ENCODE peak calls at places on chromosome 13, in seven cellular contexts. One of them, this sample, is unnamed. For H3K4me1, the result is how much of the 10 kb centered on the place peaks cover.

GRCh38 chr13:67258482-67258881 is 28.3 kb upstream of the PCDH9 start:
- DNase-seq in breast epithelium: no peak
- DNase-seq in HCT116: no peak
- DNase-seq in transverse colon: no peak
- DNase-seq in stomach: no peak
- DNase-seq in esophagus muscularis mucosa: no peak
- DNase-seq in spleen: no peak
- DNase-seq in this sample: no peak

GRCh38 chr13:30077338-30077737 is 226.9 kb upstream of the UBL3 start:
- DNase-seq in breast epithelium: no peak
- DNase-seq in HCT116: no peak
- DNase-seq in transverse colon: no peak
- DNase-seq in stomach: no peak
- DNase-seq in esophagus muscularis mucosa: no peak
- DNase-seq in spleen: no peak
- DNase-seq in this sample: no peak

GRCh38 chr13:109211616-109212015 is 574.8 kb downstream of the IRS2 start:
- DNase-seq in breast epithelium: peak
- DNase-seq in HCT116: peak
- DNase-seq in transverse colon: no peak
- DNase-seq in stomach: no peak
- DNase-seq in esophagus muscularis mucosa: no peak
- DNase-seq in spleen: no peak
- DNase-seq in this sample: no peak

GRCh38 chr13:29999492-30000372 is 149.3 kb upstream of the UBL3 start:
- DNase-seq in breast epithelium: no peak
- DNase-seq in HCT116: no peak
- DNase-seq in transverse colon: no peak
- DNase-seq in stomach: no peak
- DNase-seq in esophagus muscularis mucosa: peak
- DNase-seq in spleen: no peak
- DNase-seq in this sample: no peak

GRCh38 chr13:21010621-21011020 is 50.8 kb downstream of the LATS2 start:
- DNase-seq in breast epithelium: no peak
- DNase-seq in HCT116: no peak
- DNase-seq in transverse colon: no peak
- DNase-seq in stomach: no peak
- DNase-seq in esophagus muscularis mucosa: no peak
- DNase-seq in spleen: no peak
- DNase-seq in this sample: no peak

GRCh38 chr13:36725936-36726335 is 52.1 kb downstream of the SERTM1 start:
- DNase-seq in breast epithelium: no peak
- DNase-seq in HCT116: no peak
- DNase-seq in transverse colon: no peak
- DNase-seq in stomach: no peak
- DNase-seq in esophagus muscularis mucosa: no peak
- DNase-seq in spleen: no peak
- DNase-seq in this sample: no peak

GRCh38 chr13:109345433-109345941 is 440.9 kb downstream of the IRS2 start:
- DNase-seq in breast epithelium: no peak
- DNase-seq in HCT116: no peak
- DNase-seq in transverse colon: no peak
- DNase-seq in stomach: no peak
- DNase-seq in esophagus muscularis mucosa: no peak
- DNase-seq in spleen: no peak
- DNase-seq in this sample: no peak

GRCh38 chr13:97267418-97268059 is 45.4 kb downstream of the MBNL2 start:
- DNase-seq in breast epithelium: peak
- DNase-seq in HCT116: no peak
- DNase-seq in transverse colon: no peak
- DNase-seq in stomach: no peak
- DNase-seq in esophagus muscularis mucosa: no peak
- DNase-seq in spleen: no peak
- DNase-seq in this sample: no peak

GRCh38 chr13:82713681-82714405 is 1168.4 kb downstream of the SLITRK1 start:
- DNase-seq in breast epithelium: no peak
- DNase-seq in HCT116: no peak
- DNase-seq in transverse colon: no peak
- DNase-seq in stomach: no peak
- DNase-seq in esophagus muscularis mucosa: no peak
- DNase-seq in spleen: no peak
- DNase-seq in this sample: no peak

GRCh38 chr13:98570929-98571372 is 6.0 kb downstream of the STK24 start:
- DNase-seq in breast epithelium: no peak
- DNase-seq in HCT116: peak
- DNase-seq in transverse colon: peak
- DNase-seq in stomach: peak
- DNase-seq in esophagus muscularis mucosa: no peak
- DNase-seq in spleen: no peak
- DNase-seq in this sample: peak

GRCh38 chr13:28685892-28686291 is 27.0 kb downstream of the POMP start:
- DNase-seq in breast epithelium: no peak
- DNase-seq in HCT116: no peak
- DNase-seq in transverse colon: no peak
- DNase-seq in stomach: no peak
- DNase-seq in esophagus muscularis mucosa: no peak
- DNase-seq in spleen: no peak
- DNase-seq in this sample: no peak

GRCh38 chr13:106133025-106133424 is 402.4 kb downstream of the EFNB2 start:
- DNase-seq in breast epithelium: no peak
- DNase-seq in HCT116: no peak
- DNase-seq in transverse colon: no peak
- DNase-seq in stomach: no peak
- DNase-seq in esophagus muscularis mucosa: no peak
- DNase-seq in spleen: no peak
- DNase-seq in this sample: no peak

GRCh38 chr13:104114111-104114510 is 1047.9 kb upstream of the SLC10A2 start:
- DNase-seq in breast epithelium: no peak
- DNase-seq in HCT116: no peak
- DNase-seq in transverse colon: no peak
- DNase-seq in stomach: no peak
- DNase-seq in esophagus muscularis mucosa: no peak
- DNase-seq in spleen: no peak
- DNase-seq in this sample: no peak

GRCh38 chr13:44364601-44365000 is 9.0 kb upstream of the SERP2 start:
- DNase-seq in breast epithelium: no peak
- DNase-seq in HCT116: peak
- DNase-seq in transverse colon: no peak
- DNase-seq in stomach: no peak
- DNase-seq in esophagus muscularis mucosa: no peak
- DNase-seq in spleen: no peak
- DNase-seq in this sample: no peak

GRCh38 chr13:33610471-33611015 is 207.4 kb upstream of the RFC3 start:
- DNase-seq in breast epithelium: no peak
- DNase-seq in HCT116: no peak
- DNase-seq in transverse colon: peak
- DNase-seq in stomach: no peak
- DNase-seq in esophagus muscularis mucosa: peak
- DNase-seq in spleen: peak
- DNase-seq in this sample: no peak

GRCh38 chr13:48094404-48094780 is 512 bp downstream of the MED4 start:
- DNase-seq in breast epithelium: no peak
- DNase-seq in HCT116: no peak
- DNase-seq in transverse colon: no peak
- DNase-seq in stomach: no peak
- DNase-seq in esophagus muscularis mucosa: no peak
- DNase-seq in spleen: no peak
- DNase-seq in this sample: no peak

GRCh38 chr13:99809931-99810330 is 161.6 kb downstream of the ZIC5 start:
- DNase-seq in breast epithelium: no peak
- DNase-seq in HCT116: no peak
- DNase-seq in transverse colon: no peak
- DNase-seq in stomach: no peak
- DNase-seq in esophagus muscularis mucosa: no peak
- DNase-seq in spleen: no peak
- DNase-seq in this sample: no peak

GRCh38 chr13:102597029-102598015 is 536 bp downstream of the TPP2 start:
- DNase-seq in breast epithelium: no peak
- DNase-seq in HCT116: no peak
- DNase-seq in transverse colon: peak
- DNase-seq in stomach: no peak
- DNase-seq in esophagus muscularis mucosa: no peak
- DNase-seq in spleen: no peak
- DNase-seq in this sample: peak

GRCh38 chr13:34340534-34340933 is 522.6 kb downstream of the RFC3 start:
- DNase-seq in breast epithelium: no peak
- DNase-seq in HCT116: no peak
- DNase-seq in transverse colon: no peak
- DNase-seq in stomach: peak
- DNase-seq in esophagus muscularis mucosa: no peak
- DNase-seq in spleen: no peak
- DNase-seq in this sample: no peak

GRCh38 chr13:20492641-20493040 is 33.0 kb downstream of the CRYL1 start:
- DNase-seq in breast epithelium: no peak
- DNase-seq in HCT116: peak
- DNase-seq in transverse colon: peak
- DNase-seq in stomach: no peak
- DNase-seq in esophagus muscularis mucosa: no peak
- DNase-seq in spleen: no peak
- DNase-seq in this sample: no peak

GRCh38 chr13:34346626-34347025 is 528.7 kb downstream of the RFC3 start:
- DNase-seq in breast epithelium: no peak
- DNase-seq in HCT116: no peak
- DNase-seq in transverse colon: no peak
- DNase-seq in stomach: no peak
- DNase-seq in esophagus muscularis mucosa: no peak
- DNase-seq in spleen: no peak
- DNase-seq in this sample: no peak

GRCh38 chr13:103031332-103031873 is 34.8 kb downstream of the SLC10A2 start:
- DNase-seq in breast epithelium: no peak
- DNase-seq in HCT116: no peak
- DNase-seq in transverse colon: no peak
- DNase-seq in stomach: no peak
- DNase-seq in esophagus muscularis mucosa: no peak
- DNase-seq in spleen: no peak
- DNase-seq in this sample: no peak

DNA sequence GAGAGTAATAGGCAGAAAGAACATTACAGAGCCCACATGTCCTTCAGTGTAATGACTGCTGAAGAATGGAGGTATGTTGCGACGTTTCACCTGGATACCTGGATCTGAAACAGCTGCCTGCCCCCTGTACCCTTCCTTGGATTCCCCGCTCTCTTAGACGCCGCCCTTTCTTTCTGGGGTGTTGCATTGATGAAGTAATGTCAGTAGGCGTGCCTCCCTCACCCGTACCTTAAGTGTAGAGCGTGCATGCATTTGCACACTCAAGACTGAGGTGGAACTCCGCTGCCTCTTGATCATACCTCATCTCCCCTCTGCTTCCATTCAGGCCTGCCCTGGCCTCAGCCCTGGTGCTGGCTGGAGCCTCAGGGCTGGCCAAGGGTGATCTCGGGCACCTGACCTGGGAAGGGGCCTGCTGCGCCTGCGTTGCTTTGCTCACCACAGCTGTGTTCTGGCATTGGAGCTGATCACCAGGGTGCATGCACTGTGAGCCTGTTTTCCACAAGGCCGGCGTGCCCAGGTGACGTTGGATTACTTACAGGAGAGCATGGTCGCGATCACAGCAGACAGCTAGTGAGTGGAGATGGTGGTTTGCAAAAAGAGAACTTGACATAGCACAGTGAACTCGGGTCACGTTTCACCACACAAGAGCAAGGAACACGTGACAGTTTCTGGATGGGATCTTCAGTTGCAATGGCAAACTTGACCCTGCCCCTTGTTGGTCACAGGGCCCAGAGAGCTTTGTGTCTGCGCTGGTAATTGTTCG is 99.0 kb downstream of the ARHGEF7 start:
- DNase-seq in breast epithelium: no peak
- DNase-seq in HCT116: no peak
- DNase-seq in transverse colon: no peak
- DNase-seq in stomach: no peak
- DNase-seq in esophagus muscularis mucosa: no peak
- DNase-seq in spleen: peak
- DNase-seq in this sample: peak
- H3K4me1 ChIP-seq in breast epithelium: under half
- H3K4me1 ChIP-seq in HCT116: under half
- H3K4me1 ChIP-seq in transverse colon: under half
- H3K4me1 ChIP-seq in stomach: under half
- H3K4me1 ChIP-seq in esophagus muscularis mucosa: half or more
- H3K4me1 ChIP-seq in spleen: half or more
- H3K4me1 ChIP-seq in this sample: under half

DNA sequence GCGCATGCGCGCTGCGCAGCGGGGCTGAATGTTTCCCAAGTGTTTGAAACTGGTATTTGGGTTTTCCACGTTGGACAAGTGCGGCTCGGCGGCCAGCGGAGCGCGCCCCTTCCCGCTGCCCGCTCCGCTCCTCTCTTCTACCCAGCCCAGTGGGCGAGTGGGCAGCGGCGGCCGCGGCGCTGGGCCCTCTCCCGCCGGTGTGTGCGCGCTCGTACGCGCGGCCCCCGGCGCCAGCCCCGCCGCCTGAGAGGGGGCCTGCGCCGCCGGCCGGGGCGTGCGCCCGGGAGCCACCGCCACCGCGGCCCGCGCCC is at the start of gene ING1:
- DNase-seq in breast epithelium: no peak
- DNase-seq in HCT116: no peak
- DNase-seq in transverse colon: no peak
- DNase-seq in stomach: no peak
- DNase-seq in esophagus muscularis mucosa: no peak
- DNase-seq in spleen: no peak
- DNase-seq in this sample: no peak
- TF ChIP-seq POLR2A in breast epithelium: no peak
- TF ChIP-seq POLR2A in HCT116: no peak
- TF ChIP-seq POLR2A in transverse colon: no peak
- TF ChIP-seq POLR2A in stomach: no peak
- TF ChIP-seq POLR2A in esophagus muscularis mucosa: no peak
- TF ChIP-seq POLR2A in spleen: no peak
- TF ChIP-seq POLR2A in this sample: no peak

GRCh38 chr13:26721251-26721939 is 39.2 kb downstream of the GPR12 start:
- DNase-seq in breast epithelium: no peak
- DNase-seq in HCT116: no peak
- DNase-seq in transverse colon: peak
- DNase-seq in stomach: peak
- DNase-seq in esophagus muscularis mucosa: peak
- DNase-seq in spleen: peak
- DNase-seq in this sample: no peak
- TF ChIP-seq POLR2AphosphoS5 in breast epithelium: no peak
- TF ChIP-seq POLR2AphosphoS5 in HCT116: no peak
- TF ChIP-seq POLR2AphosphoS5 in transverse colon: no peak
- TF ChIP-seq POLR2AphosphoS5 in stomach: no peak
- TF ChIP-seq POLR2AphosphoS5 in esophagus muscularis mucosa: no peak
- TF ChIP-seq POLR2AphosphoS5 in spleen: peak
- TF ChIP-seq POLR2AphosphoS5 in this sample: no peak

DNA sequence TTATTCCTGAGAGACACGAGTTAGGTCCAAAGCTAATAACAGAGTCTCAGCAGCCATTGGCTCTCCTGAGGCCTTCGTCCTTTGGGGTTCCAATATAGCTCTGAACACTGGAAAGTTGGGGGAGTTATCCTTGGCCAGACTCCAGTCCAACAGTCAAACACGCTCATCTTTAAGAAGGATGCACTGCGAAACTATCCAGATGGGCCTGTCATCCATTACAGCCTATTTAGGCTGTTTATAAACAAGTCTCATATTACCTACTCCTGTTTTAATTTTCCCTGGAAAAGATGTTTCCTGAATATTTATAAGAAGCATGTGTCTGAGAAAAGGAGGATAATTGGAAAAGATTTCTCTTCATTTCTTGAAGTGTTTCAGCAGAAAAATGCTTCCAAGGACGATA is 170.7 kb downstream of the DCT start:
- DNase-seq in breast epithelium: no peak
- DNase-seq in HCT116: no peak
- DNase-seq in transverse colon: no peak
- DNase-seq in stomach: no peak
- DNase-seq in esophagus muscularis mucosa: no peak
- DNase-seq in spleen: no peak
- DNase-seq in this sample: no peak
- H3K4me1 ChIP-seq in breast epithelium: under half
- H3K4me1 ChIP-seq in HCT116: under half
- H3K4me1 ChIP-seq in transverse colon: under half
- H3K4me1 ChIP-seq in stomach: under half
- H3K4me1 ChIP-seq in esophagus muscularis mucosa: under half
- H3K4me1 ChIP-seq in spleen: under half
- H3K4me1 ChIP-seq in this sample: under half

GRCh38 chr13:113862766-113863510 is 938 bp downstream of the GAS6 start:
- DNase-seq in breast epithelium: peak
- DNase-seq in HCT116: no peak
- DNase-seq in transverse colon: peak
- DNase-seq in stomach: peak
- DNase-seq in esophagus muscularis mucosa: no peak
- DNase-seq in spleen: no peak
- DNase-seq in this sample: peak
- TF ChIP-seq POLR2A in breast epithelium: no peak
- TF ChIP-seq POLR2A in HCT116: no peak
- TF ChIP-seq POLR2A in transverse colon: peak
- TF ChIP-seq POLR2A in stomach: no peak
- TF ChIP-seq POLR2A in esophagus muscularis mucosa: peak
- TF ChIP-seq POLR2A in spleen: no peak
- TF ChIP-seq POLR2A in this sample: peak

This sample was measured in upper lobe of left lung.